ENCODE peak calls at places on chromosomes 7 and 10, in ten cellular contexts. P, G, N, Q, H, A, D, I, W and Y are unnamed samples.

GRCh38 chr7:31882187-31882586 is 188.0 kb downstream of the PDE1C start:
- DNase-seq in P (no peak), G (no peak), N (no peak), Q (no peak), H (no peak), A (peak; percentile 28), D (no peak), I (no peak), W (no peak), Y (no peak)

GRCh38 chr10:131561897-131562296 is 250.4 kb upstream of the TCERG1L start:
- DNase-seq in P (no peak), G (no peak), N (no peak), Q (peak; percentile 53), H (no peak), A (no peak), D (no peak), I (no peak), W (no peak), Y (no peak)

GRCh38 chr7:44964384-44964830 is 14.4 kb downstream of the MYO1G start:
- DNase-seq in P (no peak), G (peak; percentile 27), N (no peak), Q (no peak), H (no peak), A (no peak), D (no peak), I (no peak), W (no peak), Y (no peak)

GRCh38 chr7:100515072-100515532 is 23.9 kb upstream of the AGFG2 start:
- DNase-seq in P (no peak), G (peak; percentile 80), N (peak; percentile 77), Q (no peak), H (no peak), A (no peak), D (no peak), I (no peak), W (no peak), Y (no peak)

GRCh38 chr7:76356823-76357222 is 2.0 kb downstream of the YWHAG start:
- DNase-seq in P (peak; percentile 71), G (peak; percentile 64), N (peak; percentile 43), Q (no peak), H (no peak), A (peak; percentile 37), D (no peak), I (no peak), W (no peak), Y (no peak)

GRCh38 chr10:97222346-97222961 is 36.7 kb upstream of the SLIT1 start:
- DNase-seq in P (peak; percentile 83), G (no peak), N (no peak), Q (no peak), H (peak; percentile 47), A (no peak), D (no peak), I (no peak), W (no peak), Y (peak; percentile 17)

GRCh38 chr10:77653210-77653609 is 15.6 kb upstream of the KCNMA1 start:
- DNase-seq in P (no peak), G (no peak), N (no peak), Q (no peak), H (no peak), A (no peak), D (no peak), I (no peak), W (no peak), Y (no peak)

GRCh38 chr7:22219739-22220493 is 137.0 kb downstream of the RAPGEF5 start:
- DNase-seq in P (no peak), G (peak; percentile 44), N (peak; percentile 68), Q (no peak), H (no peak), A (no peak), D (no peak), I (peak; percentile 4), W (no peak), Y (no peak)

GRCh38 chr7:2884161-2884560 is 40.1 kb upstream of the GNA12 start:
- DNase-seq in P (no peak), G (no peak), N (no peak), Q (no peak), H (no peak), A (no peak), D (no peak), I (no peak), W (no peak), Y (no peak)

GRCh38 chr7:2880051-2880450 is 35.9 kb upstream of the GNA12 start:
- DNase-seq in P (no peak), G (no peak), N (no peak), Q (no peak), H (no peak), A (no peak), D (no peak), I (no peak), W (no peak), Y (no peak)

GRCh38 chr7:2883101-2883500 is 39.0 kb upstream of the GNA12 start:
- DNase-seq in P (no peak), G (no peak), N (no peak), Q (no peak), H (no peak), A (no peak), D (no peak), I (no peak), W (no peak), Y (no peak)

GRCh38 chr7:2880882-2881281 is 36.8 kb upstream of the GNA12 start:
- DNase-seq in P (no peak), G (no peak), N (peak; percentile 45), Q (no peak), H (peak; percentile 49), A (no peak), D (no peak), I (no peak), W (no peak), Y (no peak)

DNA sequence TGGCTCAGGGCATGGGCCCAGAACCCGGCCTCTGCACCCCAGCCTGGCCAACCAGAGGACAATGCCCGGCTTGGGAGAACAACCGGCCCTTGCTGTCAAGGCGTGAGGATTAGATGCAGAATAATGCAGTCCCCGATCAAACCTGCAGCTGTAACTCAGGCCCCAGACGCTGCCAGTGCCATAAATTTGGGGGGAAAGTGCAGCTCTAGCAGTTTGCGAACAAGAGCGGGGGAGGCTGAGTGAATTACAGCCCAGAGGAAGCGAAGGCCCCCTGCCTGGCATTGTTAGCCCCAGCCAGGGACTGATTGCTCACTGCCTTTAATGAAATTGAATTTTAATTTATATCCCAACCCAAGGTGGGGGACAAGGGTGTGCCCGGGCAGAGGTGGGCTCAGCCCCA is 38.0 kb upstream of the GNA12 start:
- DNase-seq in P (no peak), G (no peak), N (no peak), Q (no peak), H (peak; percentile 48), A (no peak), D (no peak), I (no peak), W (no peak), Y (no peak)
- TF ChIP-seq CTCF in P (no peak), G (no peak), N (no peak), Q (no peak), H (no peak), A (no peak), D (no peak), I (no peak), W (no peak), Y (no peak)

DNA sequence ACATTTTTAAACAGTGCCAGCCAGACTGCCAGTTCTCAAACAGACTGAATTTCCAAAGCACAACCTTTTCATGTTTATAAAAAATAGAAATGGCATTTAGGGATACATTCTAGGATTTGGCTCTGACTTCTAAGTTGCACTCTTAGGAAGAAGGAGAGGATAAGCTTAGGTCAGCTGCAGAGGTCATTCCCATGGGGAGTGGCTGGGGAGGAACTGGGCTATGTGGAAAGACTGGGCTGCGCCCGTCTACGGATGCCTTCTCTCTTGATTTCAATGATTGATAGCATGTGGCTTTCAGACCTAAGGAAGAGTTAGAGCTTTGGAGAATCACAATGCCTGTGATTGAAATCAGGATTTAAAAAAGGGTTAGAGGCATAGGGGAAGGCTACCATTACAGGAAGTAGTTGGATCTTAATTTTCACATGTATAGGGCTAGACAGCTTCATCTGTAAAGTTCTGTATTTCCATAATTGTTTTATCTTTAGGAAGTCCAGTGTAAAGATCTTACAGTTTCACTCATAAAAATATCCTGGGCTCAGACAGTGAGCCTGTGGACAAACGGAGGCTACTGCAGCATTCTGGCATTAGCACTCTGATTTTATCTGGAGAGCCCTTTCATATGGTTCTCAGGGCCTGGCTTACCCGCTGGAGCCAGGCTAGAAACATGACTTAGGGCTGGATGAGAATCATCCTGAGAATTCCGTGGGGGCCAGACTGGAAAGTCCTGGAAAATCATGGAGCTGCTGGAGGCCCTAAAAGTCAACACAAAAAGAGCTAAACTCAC is 29.5 kb downstream of the NUDT5 start:
- DNase-seq in P (no peak), G (no peak), N (no peak), Q (no peak), H (no peak), A (no peak), D (no peak), I (no peak), W (no peak), Y (no peak)
- TF ChIP-seq CTCF in P (no peak), G (no peak), N (no peak), Q (no peak), H (no peak), A (no peak), D (no peak), I (no peak), W (no peak), Y (no peak)

GRCh38 chr10:63132651-63133055 is 475 bp upstream of the NRBF2 start:
- DNase-seq in P (no peak), G (no peak), N (no peak), Q (no peak), H (no peak), A (no peak), D (no peak), I (no peak), W (no peak), Y (no peak)

GRCh38 chr10:63129888-63130287 is 3.2 kb upstream of the NRBF2 start:
- DNase-seq in P (no peak), G (peak; percentile 16), N (no peak), Q (no peak), H (no peak), A (no peak), D (no peak), I (no peak), W (no peak), Y (no peak)

GRCh38 chr10:63137306-63137705 is 4.2 kb downstream of the NRBF2 start:
- DNase-seq in P (no peak), G (peak; percentile 57), N (peak; percentile 68), Q (no peak), H (no peak), A (no peak), D (no peak), I (no peak), W (no peak), Y (no peak)

GRCh38 chr10:63133787-63134557 is 844 bp downstream of the NRBF2 start:
- DNase-seq in P (no peak), G (peak; percentile 73), N (peak; percentile 46), Q (no peak), H (no peak), A (no peak), D (peak; percentile 72), I (no peak), W (no peak), Y (no peak)

GRCh38 chr10:63133056-63133786 is at the start of gene NRBF2:
- DNase-seq in P (peak; percentile 100), G (peak; percentile 100), N (peak; percentile 99), Q (peak; percentile 98), H (peak; percentile 90), A (peak; percentile 99), D (peak; percentile 94), I (peak; percentile 99), W (peak; percentile 99), Y (peak; percentile 95)
- TF ChIP-seq CTCF in P (peak; percentile 55), G (peak; percentile 24), N (peak; percentile 36), Q (peak; percentile 34), H (no peak), A (no peak), D (no peak), I (no peak), W (no peak), Y (no peak)

DNA sequence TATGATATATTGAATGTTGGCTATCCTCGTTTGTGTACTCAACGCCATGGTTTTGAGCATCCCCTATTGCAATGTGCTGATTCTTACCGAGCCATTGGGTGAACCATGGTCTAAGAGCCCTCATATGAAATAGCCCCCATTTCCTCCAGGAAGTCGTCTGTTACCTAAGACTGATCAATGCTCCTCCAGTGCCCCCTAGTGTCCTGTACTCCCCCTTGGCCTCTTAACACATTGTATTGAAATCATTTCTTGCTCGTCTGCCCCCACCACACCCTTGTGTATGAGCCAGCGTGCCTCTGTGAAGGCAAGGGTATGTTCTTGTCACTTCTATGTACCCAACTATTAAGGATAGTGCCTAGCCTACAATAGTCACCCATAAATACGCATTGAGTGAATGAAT is 11.2 kb upstream of the SLC35B4 start:
- DNase-seq in P (peak; percentile 91), G (peak; percentile 63), N (peak; percentile 69), Q (no peak), H (peak; percentile 53), A (peak; percentile 51), D (peak; percentile 49), I (no peak), W (no peak), Y (peak; percentile 60)
- TF ChIP-seq CTCF in P (peak; percentile 86), G (peak; percentile 48), N (peak; percentile 56), Q (peak; percentile 31), H (peak; percentile 46), A (no peak), D (peak; percentile 53), I (peak; percentile 35), W (no peak), Y (no peak)